ENCODE peak calls at places on chromosome 20, in eight cellular contexts. U is tibial artery, J is mucosa of descending colon, B is transverse colon, G is IMR-90, N is fibroblast of the aortic adventitia, K is body of pancreas, Z is colonic mucosa. E is an unnamed sample.
A peak's percentile ranks its signal among the peaks of the same experiment; 100 is the strongest.

GRCh38 chr20:10134176-10134575 is 84.5 kb upstream of the SNAP25 start:
- DNase-seq in U (no peak), J (no peak), B (no peak), G (no peak), N (no peak), K (no peak), Z (no peak), E (no peak)

GRCh38 chr20:18504479-18505060 is 3.2 kb upstream of the SEC23B start:
- DNase-seq in U (no peak), J (no peak), B (peak; percentile 9), G (peak; percentile 27), N (peak; percentile 52), K (peak; percentile 40), Z (peak; percentile 34), E (peak; percentile 37)

GRCh38 chr20:56414842-56415765 is 3.0 kb downstream of the CASS4 start:
- DNase-seq in U (no peak), J (no peak), B (no peak), G (peak; percentile 97), N (peak; percentile 79), K (no peak), Z (no peak), E (peak; percentile 65)

GRCh38 chr20:3430376-3431069 is 23.1 kb upstream of the DNAAF9 start:
- DNase-seq in U (peak; percentile 64), J (no peak), B (no peak), G (no peak), N (no peak), K (no peak), Z (no peak), E (no peak)

GRCh38 chr20:37378785-37379598 is 33.1 kb downstream of the SRC start:
- DNase-seq in U (peak; percentile 52), J (no peak), B (no peak), G (peak; percentile 67), N (peak; percentile 47), K (peak; percentile 35), Z (no peak), E (peak; percentile 19)

GRCh38 chr20:17169575-17170136 is 57.2 kb upstream of the PCSK2 start:
- DNase-seq in U (no peak), J (peak; percentile 7), B (no peak), G (no peak), N (no peak), K (no peak), Z (no peak), E (no peak)

GRCh38 chr20:7741866-7742265 is 198.4 kb downstream of the HAO1 start:
- DNase-seq in U (no peak), J (no peak), B (no peak), G (no peak), N (peak; percentile 46), K (no peak), Z (no peak), E (no peak)

GRCh38 chr20:31842471-31843157 is 2.8 kb downstream of the FOXS1 start:
- DNase-seq in U (peak; percentile 88), J (no peak), B (no peak), G (peak; percentile 59), N (peak; percentile 68), K (no peak), Z (no peak), E (peak; percentile 58)

GRCh38 chr20:1757072-1757471 is 99.5 kb upstream of the SIRPG start:
- DNase-seq in U (no peak), J (no peak), B (no peak), G (no peak), N (peak; percentile 0), K (no peak), Z (no peak), E (peak; percentile 8)

GRCh38 chr20:31670371-31671228 is 32.9 kb downstream of the COX4I2 start:
- DNase-seq in U (peak; percentile 94), J (peak; percentile 71), B (peak; percentile 69), G (peak; percentile 75), N (peak; percentile 47), K (peak; percentile 93), Z (peak; percentile 67), E (no peak)

GRCh38 chr20:21315138-21315537 is 12.0 kb downstream of the XRN2 start:
- DNase-seq in U (no peak), J (no peak), B (no peak), G (peak; percentile 78), N (peak; percentile 96), K (no peak), Z (no peak), E (peak; percentile 80)

GRCh38 chr20:5126512-5127203 is at the start of gene CDS2:
- DNase-seq in U (peak; percentile 100), J (peak; percentile 100), B (peak; percentile 100), G (peak; percentile 97), N (peak; percentile 97), K (peak; percentile 100), Z (peak; percentile 100), E (peak; percentile 98)
- TF ChIP-seq CTCF in U (peak; percentile 64), J (peak; percentile 81), B (peak; percentile 52), G (peak; percentile 58), N (peak; percentile 60), K (peak; percentile 47), Z (peak; percentile 35), E (peak; percentile 50)

GRCh38 chr20:51447097-51447764 is 95.3 kb downstream of the NFATC2 start:
- DNase-seq in U (peak; percentile 86), J (peak; percentile 26), B (peak; percentile 44), G (peak; percentile 98), N (peak; percentile 98), K (peak; percentile 38), Z (peak; percentile 40), E (peak; percentile 95)
- H3K4me3 ChIP-seq in U (no peak overlapping the region), J (no peak overlapping the region), B (no peak overlapping the region), G (no peak overlapping the region), N (no peak overlapping the region), K (no peak overlapping the region), Z (no peak overlapping the region), E (no peak overlapping the region)

GRCh38 chr20:38893485-38894090 is 32.6 kb upstream of the FAM83D start:
- DNase-seq in U (no peak), J (peak; percentile 83), B (peak; percentile 78), G (peak; percentile 18), N (peak; percentile 43), K (peak; percentile 28), Z (peak; percentile 68), E (peak; percentile 31)

GRCh38 chr20:38893056-38893455 is 33.2 kb upstream of the FAM83D start:
- DNase-seq in U (no peak), J (no peak), B (no peak), G (no peak), N (no peak), K (no peak), Z (no peak), E (no peak)

GRCh38 chr20:38896009-38896594 is 30.1 kb upstream of the FAM83D start:
- DNase-seq in U (no peak), J (no peak), B (no peak), G (no peak), N (no peak), K (no peak), Z (no peak), E (no peak)

GRCh38 chr20:38895098-38895949 is 30.9 kb upstream of the FAM83D start:
- DNase-seq in U (no peak), J (no peak), B (no peak), G (no peak), N (no peak), K (no peak), Z (no peak), E (no peak)

DNA sequence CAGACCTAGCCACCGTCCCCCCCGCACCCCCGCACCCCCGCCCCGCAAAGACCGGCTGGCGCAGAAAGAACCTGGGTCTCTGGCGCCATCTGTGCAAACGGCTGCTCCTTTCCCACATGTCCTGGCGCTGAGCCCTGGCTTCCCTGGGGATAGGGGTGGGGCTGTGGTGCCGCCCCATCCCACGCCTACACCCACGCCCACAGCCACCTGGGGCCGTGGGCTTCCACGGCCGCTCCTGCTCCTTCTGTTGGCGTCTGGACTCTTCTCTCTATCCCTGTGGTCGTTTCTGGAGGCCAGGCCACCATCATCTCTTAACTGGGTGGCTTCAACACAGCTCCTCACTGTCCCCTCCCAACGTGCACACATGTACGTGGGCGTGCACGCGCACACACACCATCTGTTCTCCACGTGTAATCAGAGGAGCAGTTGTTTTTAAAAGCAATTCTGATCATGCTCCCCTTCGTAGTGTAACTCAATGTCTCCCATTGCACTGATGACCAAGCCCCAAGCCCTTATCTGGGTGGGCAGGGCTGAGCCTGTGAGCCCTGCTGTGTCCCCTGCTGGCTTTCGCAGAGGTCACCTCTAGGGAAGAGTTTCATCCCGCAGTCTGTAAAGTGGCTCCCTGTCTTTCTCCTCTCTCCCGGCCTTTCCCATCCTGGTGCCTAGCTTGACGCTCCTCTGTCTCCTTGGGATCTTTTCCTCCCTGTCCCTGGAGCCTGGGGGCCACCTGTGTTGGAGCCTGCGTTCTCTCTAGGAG is 31.9 kb upstream of the FAM83D start:
- DNase-seq in U (no peak), J (no peak), B (no peak), G (no peak), N (no peak), K (peak; percentile 89), Z (no peak), E (no peak)
- TF ChIP-seq CTCF in U (no peak), J (no peak), B (no peak), G (no peak), N (no peak), K (no peak), Z (peak; percentile 1), E (no peak)

GRCh38 chr20:46101957-46102356 is 12.2 kb upstream of the NCOA5 start:
- DNase-seq in U (no peak), J (no peak), B (no peak), G (no peak), N (no peak), K (no peak), Z (no peak), E (no peak)

GRCh38 chr20:46104262-46104661 is 13.9 kb upstream of the CD40 start:
- DNase-seq in U (no peak), J (no peak), B (no peak), G (no peak), N (no peak), K (no peak), Z (no peak), E (no peak)

GRCh38 chr20:46102940-46103339 is 13.2 kb upstream of the NCOA5 start:
- DNase-seq in U (no peak), J (no peak), B (no peak), G (no peak), N (no peak), K (no peak), Z (no peak), E (no peak)

DNA sequence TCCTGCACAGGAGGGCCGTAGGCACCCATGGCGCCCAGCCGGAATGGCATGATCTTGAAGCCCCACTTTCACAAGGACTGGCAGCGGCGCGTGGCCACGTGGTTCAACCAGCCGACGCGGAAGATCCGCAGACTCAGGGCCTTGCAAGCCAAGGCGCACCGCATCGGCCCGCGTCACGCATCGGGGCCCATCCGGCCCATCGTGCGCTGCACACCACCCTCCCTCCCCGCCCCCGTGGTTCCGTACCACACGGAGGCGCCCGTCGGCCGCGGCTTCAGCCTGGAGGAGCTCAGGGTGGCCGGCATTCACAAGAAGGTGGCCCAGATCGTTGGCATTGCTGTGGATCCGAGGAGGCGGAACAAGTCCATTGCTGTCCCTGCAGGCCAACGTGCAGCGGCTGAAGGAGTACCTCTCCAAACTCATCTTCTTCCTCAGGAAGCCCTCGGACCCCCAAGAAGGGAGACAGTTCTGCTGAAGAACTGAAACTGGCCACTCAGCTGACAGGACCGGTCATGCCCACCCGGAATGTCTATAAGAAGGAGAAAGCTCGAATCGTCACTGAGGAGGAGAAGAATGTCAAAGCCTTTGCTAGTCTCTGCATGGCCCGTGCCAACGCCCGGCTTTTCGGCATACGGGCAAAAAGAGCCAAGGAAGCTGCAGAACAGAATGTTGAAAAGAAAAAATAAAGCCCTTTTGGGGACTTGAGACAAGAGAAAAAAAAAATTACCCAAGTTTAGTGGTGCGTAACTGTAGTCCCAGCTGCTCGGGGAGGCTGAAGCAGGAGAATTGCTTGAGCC is 9.9 kb upstream of the NCOA5 start:
- DNase-seq in U (no peak), J (peak; percentile 16), B (peak; percentile 42), G (no peak), N (no peak), K (no peak), Z (no peak), E (no peak)
- H3K4me3 ChIP-seq in U (no peak overlapping the region), J (no peak overlapping the region), B (no peak overlapping the region), G (no peak overlapping the region), N (no peak overlapping the region), K (no peak overlapping the region), Z (no peak overlapping the region), E (no peak overlapping the region)

GRCh38 chr20:49674383-49675352 is 39.0 kb downstream of the B4GALT5 start:
- DNase-seq in U (no peak), J (peak; percentile 62), B (peak; percentile 32), G (peak; percentile 30), N (peak; percentile 82), K (peak; percentile 40), Z (peak; percentile 72), E (peak; percentile 74)
- TF ChIP-seq CTCF in U (no peak), J (no peak), B (no peak), G (no peak), N (peak; percentile 25), K (no peak), Z (no peak), E (peak; percentile 41)

E was measured in AG10803.